ENCODE peak calls at places on chromosomes 2 and 18, in five cellular contexts. O is globus pallidus, J is T-cell, E is GM12891, K is NCI-H82. N is an unnamed sample.
A peak's percentile ranks its signal among the peaks of the same experiment; 100 is the strongest.

GRCh38 chr2:20065885-20066602 is 14.6 kb upstream of the LAPTM4A start:
- DNase-seq in O (peak; percentile 18), J (no peak), E (no peak), K (peak; percentile 7), N (peak; percentile 22)

GRCh38 chr18:78246588-78246987 is 733.0 kb upstream of the SALL3 start:
- DNase-seq in O (no peak), J (no peak), E (no peak), K (no peak), N (no peak)

GRCh38 chr2:211751853-211752252 is 786.7 kb downstream of the ERBB4 start:
- DNase-seq in O (no peak), J (no peak), E (no peak), K (peak; percentile 70), N (no peak)

GRCh38 chr18:46298511-46298910 is 194.3 kb downstream of the HAUS1 start:
- DNase-seq in O (no peak), J (no peak), E (no peak), K (no peak), N (no peak)

GRCh38 chr2:98623657-98624056 is 15.3 kb downstream of the UNC50 start:
- DNase-seq in O (peak; percentile 5), J (no peak), E (no peak), K (no peak), N (no peak)

GRCh38 chr2:224927671-224928173 is 114.5 kb downstream of the DOCK10 start:
- DNase-seq in O (no peak), J (peak; percentile 82), E (no peak), K (no peak), N (no peak)

GRCh38 chr2:168118733-168119518 is 128.5 kb downstream of the STK39 start:
- DNase-seq in O (peak; percentile 80), J (no peak), E (no peak), K (peak; percentile 96), N (peak; percentile 79)

GRCh38 chr2:50318147-50318546 is 713.8 kb downstream of the NRXN1 start:
- DNase-seq in O (no peak), J (no peak), E (no peak), K (no peak), N (no peak)

GRCh38 chr2:73856214-73856613 is 27.5 kb downstream of the STAMBP start:
- DNase-seq in O (no peak), J (no peak), E (no peak), K (no peak), N (no peak)

GRCh38 chr18:27184115-27185024 is 738 bp downstream of the CHST9 start:
- DNase-seq in O (no peak), J (no peak), E (no peak), K (no peak), N (peak; percentile 12)

GRCh38 chr2:10326707-10327594 is 24.2 kb downstream of the HPCAL1 start:
- DNase-seq in O (no peak), J (no peak), E (no peak), K (peak; percentile 76), N (no peak)

GRCh38 chr2:239157269-239157668 is 243.6 kb downstream of the HDAC4 start:
- DNase-seq in O (no peak), J (no peak), E (no peak), K (no peak), N (no peak)

GRCh38 chr2:237742191-237742590 is 56.4 kb upstream of the RBM44 start:
- DNase-seq in O (no peak), J (no peak), E (no peak), K (no peak), N (no peak)

GRCh38 chr2:890791-891190 is 59.9 kb upstream of the SNTG2 start:
- DNase-seq in O (no peak), J (no peak), E (no peak), K (no peak), N (no peak)

GRCh38 chr18:3715223-3716080 is 265.5 kb downstream of the TGIF1 start:
- DNase-seq in O (no peak), J (no peak), E (no peak), K (peak; percentile 8), N (no peak)

GRCh38 chr2:20156826-20157605 is 67.9 kb downstream of the SDC1 start:
- DNase-seq in O (no peak), J (no peak), E (no peak), K (no peak), N (no peak)

GRCh38 chr2:60534034-60534393 is 19.4 kb downstream of the BCL11A start:
- DNase-seq in O (no peak), J (no peak), E (no peak), K (peak; percentile 40), N (no peak)

N was measured in putamen.